ENCODE peak calls at places on chromosome 22, in four cellular contexts. N is GM04504, E is GM19239, M is globus pallidus. K is an unnamed sample.

GRCh38 chr22:48591286-48592065 is 1236.2 kb downstream of the BRD1 start:
- DNase-seq in M (no peak), N (no peak), E (no peak), K (no peak)

GRCh38 chr22:23542933-23543332 is 37.2 kb downstream of the IGLL1 start:
- DNase-seq in N (no peak), M (no peak), E (no peak), K (no peak)

GRCh38 chr22:28813772-28814518 is 13.6 kb upstream of the XBP1 start:
- DNase-seq in M (no peak), N (no peak), E (no peak), K (no peak)

GRCh38 chr22:26846645-26847044 is 189.3 kb downstream of the MIAT start:
- DNase-seq in N (no peak), M (no peak), E (no peak), K (no peak)

GRCh38 chr22:47174671-47175111 is 412.2 kb downstream of the TBC1D22A start:
- DNase-seq in M (no peak), E (no peak), N (no peak), K (no peak)

GRCh38 chr22:19990609-19991394 is 25.8 kb downstream of the ARVCF start:
- DNase-seq in N (no peak), M (no peak), E (no peak), K (no peak)

GRCh38 chr22:49694462-49695260 is 133.0 kb downstream of the BRD1 start:
- DNase-seq in E (no peak), N (no peak), M (no peak), K (no peak)

GRCh38 chr22:22547692-22548348 is 11.2 kb downstream of the PRAME start:
- DNase-seq in E (no peak), N (no peak), M (no peak), K (no peak)

GRCh38 chr22:45233827-45234226 is 6.9 kb downstream of the KIAA0930 start:
- DNase-seq in E (no peak), M (no peak), N (no peak), K (no peak)

GRCh38 chr22:40603088-40603605 is 33.4 kb downstream of the MRTFA start:
- DNase-seq in M (no peak), E (no peak), N (no peak), K (no peak)

GRCh38 chr22:49186293-49186692 is 641.4 kb downstream of the BRD1 start:
- DNase-seq in N (no peak), E (no peak), M (no peak), K (no peak)

GRCh38 chr22:19291218-19291579 is 320 bp downstream of the CLTCL1 start:
- DNase-seq in M (no peak), N (no peak), E (no peak), K (no peak)

GRCh38 chr22:37109242-37109917 is at the start of gene TMPRSS6:
- DNase-seq in N (no peak), M (no peak), E (no peak), K (no peak)

GRCh38 chr22:46833228-46833627 is 70.8 kb downstream of the TBC1D22A start:
- DNase-seq in E (no peak), M (no peak), N (no peak), K (no peak)

GRCh38 chr22:37427711-37428635 is 694 bp upstream of the ELFN2 start:
- DNase-seq in N (no peak), E (no peak), M (no peak), K (no peak)

GRCh38 chr22:37046589-37046988 is 5.0 kb upstream of the KCTD17 start:
- DNase-seq in M (no peak), E (no peak), N (no peak), K (no peak)

GRCh38 chr22:39959640-39960447 is at the start of gene TMA7B:
- DNase-seq in E (no peak), N (no peak), M (no peak), K (no peak)

GRCh38 chr22:37229012-37229804 is 14.9 kb downstream of the RAC2 start:
- DNase-seq in E (no peak), M (no peak), N (peak), K (peak)

GRCh38 chr22:21725956-21726649 is 9.5 kb downstream of the YPEL1 start:
- DNase-seq in N (no peak), M (no peak), E (no peak), K (no peak)

GRCh38 chr22:47107431-47107830 is 345.0 kb downstream of the TBC1D22A start:
- DNase-seq in E (no peak), N (no peak), M (no peak), K (peak)

GRCh38 chr22:17818649-17819048 is 44.4 kb upstream of the BID start:
- DNase-seq in M (no peak), E (no peak), N (no peak), K (no peak)

GRCh38 chr22:31926969-31927368 is 17.4 kb upstream of the YWHAH start:
- DNase-seq in M (no peak), N (no peak), E (no peak), K (no peak)

GRCh38 chr22:40300884-40301672 is 45.2 kb upstream of the ADSL start:
- DNase-seq in N (no peak), E (peak), M (no peak), K (no peak)

GRCh38 chr22:22070371-22070824 is 87.8 kb upstream of the TOP3B start:
- DNase-seq in E (no peak), N (no peak), M (no peak), K (no peak)

GRCh38 chr22:49957826-49958461 is 2.6 kb upstream of the PIM3 start:
- DNase-seq in N (no peak), E (no peak), M (no peak), K (no peak)

GRCh38 chr22:23282089-23282501 is 101.8 kb downstream of the BCR start:
- DNase-seq in N (peak), M (peak), E (no peak), K (no peak)

GRCh38 chr22:35334010-35334409 is 34.3 kb downstream of the TOM1 start:
- DNase-seq in N (no peak), E (no peak), M (no peak), K (no peak)

GRCh38 chr22:25482868-25483639 is 81.4 kb upstream of the GRK3 start:
- DNase-seq in M (peak), N (no peak), E (no peak), K (no peak)

GRCh38 chr22:21455334-21456089 is 11.7 kb upstream of the TMEM191C start:
- DNase-seq in E (no peak), N (no peak), M (no peak), K (no peak)

GRCh38 chr22:32245042-32245441 is 10.1 kb downstream of the SLC5A4 start:
- DNase-seq in E (peak), M (no peak), N (no peak), K (no peak)

K was measured in stromal cell of bone marrow.